ENCODE peak calls at places on chromosomes 12 and 14, in ten cellular contexts. A is activated CD8-positive, alpha-beta memory T cell treated with anti-CD3 and anti-CD28 coated beads for 4 hours; V is NCI-H2081; E is WTC11; B is globus pallidus; K is stimulated activated CD4-positive, alpha-beta T cell treated with anti-CD3 and anti-CD28 coated beads, TNF-alpha, amount 100 ng/mL, for 48 hours; H is nucleus accumbens; L is caudate nucleus; J is T-helper 2 cell; I is renal cortical epithelial cell. W is an unnamed sample.

GRCh38 chr12:62581288-62582064 is 114.8 kb downstream of the MON2 start:
- DNase-seq in A (no peak), V (peak; percentile 37), E (no peak), B (peak; percentile 63), K (no peak), H (no peak), L (no peak), J (no peak), I (peak; percentile 80), W (peak; percentile 49)

GRCh38 chr12:11827096-11827841 is 177.8 kb downstream of the ETV6 start:
- DNase-seq in A (no peak), V (no peak), E (peak; percentile 38), B (no peak), K (no peak), H (no peak), L (no peak), J (no peak), I (peak; percentile 40), W (peak; percentile 34)

GRCh38 chr12:6278439-6279255 is 31.8 kb upstream of the PLEKHG6 start:
- DNase-seq in A (peak; percentile 71), V (peak; percentile 74), E (peak; percentile 85), B (peak; percentile 78), K (peak; percentile 64), H (peak; percentile 68), L (peak; percentile 62), J (peak; percentile 71), I (peak; percentile 66), W (peak; percentile 92)

GRCh38 chr12:86331012-86331411 is 74.8 kb upstream of the MGAT4C start:
- DNase-seq in A (no peak), V (no peak), E (no peak), B (no peak), K (no peak), H (no peak), L (no peak), J (no peak), I (peak; percentile 2), W (no peak)

GRCh38 chr14:73489481-73490175 is 1.1 kb upstream of the RIOX1 start:
- DNase-seq in A (no peak), V (no peak), E (no peak), B (no peak), K (no peak), H (no peak), L (no peak), J (no peak), I (no peak), W (no peak)

GRCh38 chr12:95633671-95634465 is 82.6 kb upstream of the USP44 start:
- DNase-seq in A (no peak), V (no peak), E (no peak), B (peak; percentile 11), K (no peak), H (no peak), L (no peak), J (no peak), I (peak; percentile 51), W (no peak)

GRCh38 chr14:104405566-104406226 is 173.9 kb upstream of the C14orf180 start:
- DNase-seq in A (no peak), V (no peak), E (no peak), B (no peak), K (no peak), H (no peak), L (no peak), J (no peak), I (no peak), W (no peak)

GRCh38 chr12:5258498-5258897 is 173.4 kb upstream of the NTF3 start:
- DNase-seq in A (no peak), V (no peak), E (no peak), B (no peak), K (no peak), H (no peak), L (no peak), J (no peak), I (no peak), W (no peak)

GRCh38 chr14:50875359-50876090 is 3.7 kb downstream of the ABHD12B start:
- DNase-seq in A (no peak), V (no peak), E (no peak), B (no peak), K (peak; percentile 44), H (no peak), L (no peak), J (peak; percentile 42), I (peak; percentile 38), W (no peak)

GRCh38 chr14:52402812-52403526 is 88.9 kb downstream of the PTGER2 start:
- DNase-seq in A (no peak), V (no peak), E (no peak), B (no peak), K (peak; percentile 14), H (no peak), L (no peak), J (no peak), I (peak; percentile 54), W (no peak)

GRCh38 chr12:66813137-66813867 is 134.4 kb upstream of the GRIP1 start:
- DNase-seq in A (no peak), V (peak; percentile 76), E (no peak), B (no peak), K (no peak), H (no peak), L (no peak), J (no peak), I (peak; percentile 35), W (no peak)

GRCh38 chr12:104643921-104644669 is 187.3 kb downstream of the CHST11 start:
- DNase-seq in A (no peak), V (peak; percentile 88), E (no peak), B (peak; percentile 49), K (no peak), H (no peak), L (no peak), J (no peak), I (no peak), W (peak; percentile 35)

GRCh38 chr14:102196436-102197230 is 56.9 kb downstream of the WDR20 start:
- DNase-seq in A (no peak), V (no peak), E (no peak), B (peak; percentile 99), K (no peak), H (peak; percentile 85), L (peak; percentile 85), J (no peak), I (no peak), W (no peak)

GRCh38 chr14:103155013-103155412 is 31.8 kb downstream of the TNFAIP2 start:
- DNase-seq in A (no peak), V (no peak), E (no peak), B (peak; percentile 75), K (no peak), H (peak; percentile 30), L (peak; percentile 39), J (no peak), I (peak; percentile 86), W (peak; percentile 72)

GRCh38 chr14:80202888-80203562 is 8.3 kb downstream of the DIO2 start:
- DNase-seq in A (no peak), V (no peak), E (peak; percentile 83), B (no peak), K (peak; percentile 6), H (no peak), L (no peak), J (no peak), I (no peak), W (peak; percentile 60)

GRCh38 chr14:102362084-102362483 is 606 bp downstream of the CINP start:
- DNase-seq in A (no peak), V (no peak), E (no peak), B (no peak), K (peak; percentile 35), H (no peak), L (no peak), J (no peak), I (peak; percentile 30), W (no peak)

GRCh38 chr14:51547701-51548100 is 104.0 kb upstream of the FRMD6 start:
- DNase-seq in A (no peak), V (no peak), E (no peak), B (no peak), K (no peak), H (no peak), L (no peak), J (no peak), I (no peak), W (no peak)

GRCh38 chr12:75706786-75707605 is 195.6 kb upstream of the KRR1 start:
- DNase-seq in A (no peak), V (no peak), E (no peak), B (no peak), K (no peak), H (no peak), L (no peak), J (no peak), I (no peak), W (no peak)

GRCh38 chr12:48180857-48181495 is 2.5 kb upstream of the CCDC184 start:
- DNase-seq in A (no peak), V (no peak), E (no peak), B (no peak), K (no peak), H (no peak), L (no peak), J (no peak), I (no peak), W (no peak)

GRCh38 chr14:97878727-97879126 is 1081.5 kb downstream of the VRK1 start:
- DNase-seq in A (no peak), V (no peak), E (no peak), B (peak; percentile 5), K (no peak), H (no peak), L (no peak), J (no peak), I (no peak), W (no peak)

GRCh38 chr14:71932229-71932951 is at the start of gene RGS6:
- DNase-seq in A (no peak), V (peak; percentile 26), E (peak; percentile 82), B (peak; percentile 19), K (no peak), H (no peak), L (no peak), J (no peak), I (no peak), W (peak; percentile 88)

GRCh38 chr12:57219205-57219992 is 2.8 kb downstream of the NXPH4 start:
- DNase-seq in A (no peak), V (no peak), E (no peak), B (no peak), K (no peak), H (no peak), L (no peak), J (no peak), I (no peak), W (no peak)

GRCh38 chr14:77243853-77244252 is 27.2 kb downstream of the NGB start:
- DNase-seq in A (no peak), V (no peak), E (no peak), B (no peak), K (no peak), H (no peak), L (no peak), J (no peak), I (no peak), W (no peak)

GRCh38 chr14:60722163-60722835 is 1.9 kb downstream of the SIX4 start:
- DNase-seq in A (no peak), V (peak; percentile 45), E (peak; percentile 69), B (no peak), K (no peak), H (no peak), L (no peak), J (no peak), I (peak; percentile 43), W (peak; percentile 75)

GRCh38 chr12:47993491-47993890 is 10.8 kb downstream of the COL2A1 start:
- DNase-seq in A (no peak), V (no peak), E (peak; percentile 4), B (no peak), K (no peak), H (no peak), L (no peak), J (no peak), I (no peak), W (no peak)

GRCh38 chr12:71646512-71646911 is 17.1 kb downstream of the ZFC3H1 start:
- DNase-seq in A (no peak), V (no peak), E (no peak), B (no peak), K (no peak), H (no peak), L (no peak), J (no peak), I (no peak), W (no peak)

GRCh38 chr12:124689585-124689984 is 122.2 kb upstream of the NCOR2 start:
- DNase-seq in A (no peak), V (no peak), E (no peak), B (no peak), K (no peak), H (no peak), L (no peak), J (no peak), I (no peak), W (no peak)

GRCh38 chr14:70658899-70659298 is 17.2 kb downstream of the TTC9 start:
- DNase-seq in A (no peak), V (no peak), E (no peak), B (no peak), K (no peak), H (no peak), L (no peak), J (no peak), I (no peak), W (no peak)